ENCODE peak calls at places on chromosomes 2 and 18, in nine cellular contexts. A, Z, R, E, C, D, S, U and Q are unnamed samples.
A peak's percentile ranks its signal among the peaks of the same experiment; 100 is the strongest.

GRCh38 chr2:85666435-85666924 is 1.5 kb downstream of the SFTPB start:
- DNase-seq in E (no peak), D (no peak), Z (no peak), R (no peak), S (no peak), C (peak; percentile 72), A (no peak), U (no peak), Q (no peak)

GRCh38 chr2:237400199-237400598 is 13.8 kb downstream of the COL6A3 start:
- DNase-seq in U (no peak), Z (no peak), E (no peak), S (no peak), C (no peak), A (no peak), R (no peak), D (no peak), Q (no peak)

GRCh38 chr2:10410001-10410671 is 38.0 kb downstream of the ODC1 start:
- DNase-seq in U (no peak), E (no peak), R (no peak), D (no peak), A (no peak), Z (no peak), S (no peak), C (no peak), Q (no peak)

GRCh38 chr2:136225950-136226835 is 108.2 kb upstream of the CXCR4 start:
- DNase-seq in E (no peak), Z (no peak), A (no peak), C (no peak), U (no peak), D (no peak), R (no peak), S (no peak), Q (no peak)

GRCh38 chr18:49768051-49768391 is 45.3 kb downstream of the ACAA2 start:
- DNase-seq in A (peak; percentile 85), R (peak; percentile 20), U (peak; percentile 72), S (peak; percentile 86), E (peak; percentile 93), C (no peak), Z (peak; percentile 19), D (peak; percentile 52), Q (peak; percentile 11)

GRCh38 chr2:220198911-220199310 is 571.5 kb downstream of the SLC4A3 start:
- DNase-seq in A (no peak), U (no peak), D (peak; percentile 83), R (peak; percentile 83), E (no peak), S (peak; percentile 91), Z (no peak), C (no peak), Q (peak; percentile 84)

GRCh38 chr2:61210332-61210981 is 48.5 kb downstream of the C2orf74 start:
- DNase-seq in C (no peak), D (peak; percentile 91), A (no peak), R (peak; percentile 75), Z (no peak), E (no peak), U (no peak), S (peak; percentile 85), Q (peak; percentile 15)

GRCh38 chr2:43228782-43229659 is 2.6 kb upstream of the ZFP36L2 start:
- DNase-seq in C (peak; percentile 4), D (peak; percentile 13), R (no peak), Z (no peak), U (no peak), A (no peak), E (no peak), S (peak; percentile 32), Q (no peak)

GRCh38 chr18:24987271-24987932 is 364.6 kb downstream of the ZNF521 start:
- DNase-seq in U (no peak), A (peak; percentile 43), E (peak; percentile 68), D (no peak), S (peak; percentile 25), R (no peak), Z (no peak), C (no peak), Q (peak; percentile 32)

GRCh38 chr2:45494275-45494977 is 116.6 kb downstream of the SRBD1 start:
- DNase-seq in Z (no peak), A (no peak), R (peak; percentile 67), D (peak; percentile 83), U (no peak), C (no peak), S (peak; percentile 91), E (no peak), Q (peak; percentile 61)

GRCh38 chr2:627340-627709 is 49.9 kb downstream of the TMEM18 start:
- DNase-seq in A (no peak), D (no peak), S (no peak), R (no peak), C (no peak), U (no peak), Z (no peak), E (peak; percentile 24), Q (no peak)

GRCh38 chr2:112314856-112315255 is 39.5 kb downstream of the ZC3H6 start:
- DNase-seq in E (no peak), D (no peak), C (no peak), S (no peak), Z (no peak), A (no peak), R (no peak), U (no peak), Q (no peak)

GRCh38 chr2:60262178-60262577 is 291.3 kb downstream of the BCL11A start:
- DNase-seq in D (no peak), E (no peak), C (no peak), U (no peak), A (no peak), S (no peak), R (no peak), Z (no peak), Q (no peak)

GRCh38 chr18:39648616-39649015 is 2083.0 kb upstream of the CELF4 start:
- DNase-seq in Z (no peak), S (no peak), R (no peak), A (no peak), E (no peak), C (no peak), D (no peak), U (no peak), Q (no peak)

GRCh38 chr2:117342415-117342814 is 472.1 kb upstream of the DDX18 start:
- DNase-seq in S (no peak), C (no peak), E (no peak), U (no peak), D (no peak), Z (no peak), R (no peak), A (no peak), Q (no peak)

GRCh38 chr2:149483004-149483605 is 104.5 kb downstream of the MMADHC start:
- DNase-seq in Z (no peak), U (no peak), C (no peak), A (no peak), R (peak; percentile 18), S (no peak), D (peak; percentile 21), E (no peak), Q (no peak)

GRCh38 chr2:8059255-8059654 is 622.6 kb upstream of the ID2 start:
- DNase-seq in U (no peak), D (no peak), R (no peak), S (no peak), C (no peak), A (no peak), Z (peak; percentile 16), E (no peak), Q (no peak)
- TF ChIP-seq CTCF in U (no peak), D (no peak), R (no peak), S (no peak), C (no peak), A (no peak), Z (no peak), E (no peak), Q (no peak)

GRCh38 chr2:128037624-128038023 is 9.8 kb upstream of the SAP130 start:
- DNase-seq in R (no peak), S (no peak), C (no peak), U (no peak), E (peak; percentile 68), A (peak; percentile 42), D (no peak), Z (no peak), Q (no peak)
- TF ChIP-seq CTCF in R (peak; percentile 43), S (no peak), C (no peak), U (no peak), E (peak; percentile 56), A (peak; percentile 57), D (no peak), Z (no peak), Q (no peak)

GRCh38 chr2:216663106-216663505 is 29.9 kb downstream of the IGFBP2 start:
- DNase-seq in R (no peak), A (no peak), Z (peak; percentile 74), D (no peak), U (no peak), E (no peak), C (no peak), S (no peak), Q (no peak)

GRCh38 chr2:216663846-216664245 is 30.6 kb downstream of the IGFBP2 start:
- DNase-seq in C (no peak), U (no peak), D (no peak), Z (no peak), S (no peak), E (no peak), A (no peak), R (no peak), Q (no peak)

GRCh38 chr2:216665240-216665639 is 30.1 kb downstream of the IGFBP5 start:
- DNase-seq in Z (peak; percentile 77), E (peak; percentile 74), R (no peak), U (no peak), A (peak; percentile 58), S (peak; percentile 80), D (peak; percentile 82), C (no peak), Q (no peak)

GRCh38 chr2:216665717-216666116 is 29.6 kb downstream of the IGFBP5 start:
- DNase-seq in E (peak; percentile 96), U (no peak), C (no peak), R (no peak), A (peak; percentile 94), S (peak; percentile 25), D (peak; percentile 34), Z (peak; percentile 38), Q (no peak)

DNA sequence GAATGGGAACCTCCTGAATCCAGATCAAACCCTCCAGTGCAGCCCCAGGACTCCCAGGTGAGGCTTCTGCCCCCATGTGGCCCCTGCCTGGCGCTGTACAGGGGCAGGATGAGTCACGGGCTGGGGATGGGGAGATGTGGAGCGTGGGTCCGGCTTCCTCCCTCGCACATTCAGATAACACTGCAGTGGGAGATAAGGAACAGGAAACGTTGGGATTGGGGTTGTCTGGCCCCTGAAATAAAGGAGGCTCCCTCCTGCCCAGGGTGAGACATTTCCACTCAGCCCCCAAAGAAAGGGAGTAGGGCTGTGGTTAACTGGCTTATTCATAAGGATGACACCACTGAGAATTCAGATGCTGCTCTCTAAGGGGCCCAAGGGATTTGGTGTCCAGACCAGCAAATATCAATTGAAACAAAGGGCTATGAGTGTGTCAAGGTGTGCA is 30.7 kb downstream of the IGFBP5 start:
- DNase-seq in R (no peak), C (no peak), Z (no peak), U (no peak), A (no peak), E (peak; percentile 67), S (no peak), D (peak; percentile 23), Q (no peak)
- TF ChIP-seq CTCF in R (peak; percentile 26), C (no peak), Z (no peak), U (no peak), A (peak; percentile 45), E (peak; percentile 64), S (peak; percentile 7), D (peak; percentile 46), Q (peak; percentile 15)

DNA sequence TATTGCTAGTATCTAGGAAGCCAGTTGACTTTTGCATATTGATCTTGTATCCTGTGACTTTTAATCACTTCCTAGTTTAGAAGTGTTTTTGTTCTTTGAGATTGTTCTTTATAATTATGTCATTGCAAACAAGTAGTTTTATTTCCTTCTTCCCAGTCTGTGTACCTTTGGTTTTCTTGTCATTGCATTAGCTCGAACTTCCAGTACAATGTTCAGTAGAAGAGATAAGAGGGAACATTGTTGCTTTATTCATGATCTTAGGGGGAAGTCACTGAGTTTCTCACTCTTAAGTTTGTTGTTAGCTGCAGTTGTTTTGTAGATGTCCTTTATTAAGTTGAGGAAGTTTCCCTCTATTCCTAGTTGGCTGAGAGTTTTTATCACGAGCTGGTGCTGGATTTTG is 61.0 kb downstream of the TRAPPC12 start:
- DNase-seq in U (no peak), S (no peak), C (no peak), Z (no peak), R (no peak), D (no peak), A (no peak), E (no peak), Q (no peak)
- TF ChIP-seq CTCF in U (no peak), S (no peak), C (no peak), Z (no peak), R (no peak), D (no peak), A (no peak), E (no peak), Q (no peak)